ENCODE peak calls at places on chromosome 6, in six cellular contexts. Q is transverse colon, K is HCT116, Y is gastrocnemius medialis, Z is adrenal gland, J is lower leg skin. F is an unnamed sample.

GRCh38 chr6:106858653-106859092 is 115.9 kb downstream of the CD24 start:
- DNase-seq in Q (peak), K (no peak), Y (no peak), Z (no peak), J (no peak), F (no peak)

GRCh38 chr6:144443157-144443556 is 158.0 kb downstream of the UTRN start:
- DNase-seq in Q (no peak), K (no peak), Y (no peak), Z (no peak), J (no peak), F (no peak)

GRCh38 chr6:155201461-155202226 is 62.2 kb upstream of the CLDN20 start:
- DNase-seq in Q (no peak), K (peak), Y (no peak), Z (no peak), J (no peak), F (no peak)

GRCh38 chr6:169905041-169905807 is 153.8 kb downstream of the ERMARD start:
- DNase-seq in Q (no peak), K (no peak), Y (no peak), Z (peak), J (no peak), F (peak)

GRCh38 chr6:127118505-127119360 is at the start of gene RSPO3:
- DNase-seq in Q (peak), K (no peak), Y (peak), Z (no peak), J (peak), F (peak)

GRCh38 chr6:163001341-163001740 is 273.6 kb downstream of the PACRG start:
- DNase-seq in Q (no peak), K (no peak), Y (no peak), Z (no peak), J (no peak), F (no peak)

GRCh38 chr6:136609878-136610706 is 59.9 kb upstream of the MAP7 start:
- DNase-seq in Q (peak), K (peak), Y (peak), Z (peak), J (no peak), F (no peak)

GRCh38 chr6:112203577-112204349 is 50.6 kb downstream of the LAMA4 start:
- DNase-seq in Q (no peak), K (peak), Y (no peak), Z (no peak), J (no peak), F (no peak)

GRCh38 chr6:73873081-73873480 is 177.1 kb downstream of the CD109 start:
- DNase-seq in Q (no peak), K (no peak), Y (no peak), Z (no peak), J (no peak), F (no peak)

GRCh38 chr6:26250806-26251075 is 114.3 kb upstream of the BTN3A2 start:
- DNase-seq in Q (peak), K (no peak), Y (no peak), Z (no peak), J (no peak), F (peak)

GRCh38 chr6:26246553-26246952 is 118.4 kb upstream of the BTN3A2 start:
- DNase-seq in Q (no peak), K (no peak), Y (no peak), Z (no peak), J (no peak), F (no peak)

GRCh38 chr6:26249959-26250805 is 114.8 kb upstream of the BTN3A2 start:
- DNase-seq in Q (peak), K (no peak), Y (peak), Z (peak), J (peak), F (peak)

GRCh38 chr6:26251354-26252081 is 113.5 kb upstream of the BTN3A2 start:
- DNase-seq in Q (peak), K (no peak), Y (no peak), Z (peak), J (peak), F (peak)

DNA sequence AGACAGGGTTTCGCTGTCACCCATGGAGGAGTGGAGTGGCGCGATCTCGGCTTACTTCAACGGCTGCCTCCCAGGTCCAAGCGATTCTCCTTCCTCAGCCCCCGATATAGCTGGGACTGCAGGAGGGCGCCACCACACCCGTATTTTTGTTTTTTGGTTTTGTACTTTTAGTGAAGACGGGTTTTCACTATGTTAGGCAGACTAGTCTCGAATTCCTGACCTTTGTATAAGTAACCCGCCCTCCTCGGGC is 115.4 kb upstream of the BTN3A2 start:
- DNase-seq in Q (no peak), K (no peak), Y (no peak), Z (no peak), J (no peak), F (no peak)
- TF ChIP-seq POLR2A in Q (no peak), K (no peak), Y (no peak), Z (no peak), J (no peak), F (no peak)

DNA sequence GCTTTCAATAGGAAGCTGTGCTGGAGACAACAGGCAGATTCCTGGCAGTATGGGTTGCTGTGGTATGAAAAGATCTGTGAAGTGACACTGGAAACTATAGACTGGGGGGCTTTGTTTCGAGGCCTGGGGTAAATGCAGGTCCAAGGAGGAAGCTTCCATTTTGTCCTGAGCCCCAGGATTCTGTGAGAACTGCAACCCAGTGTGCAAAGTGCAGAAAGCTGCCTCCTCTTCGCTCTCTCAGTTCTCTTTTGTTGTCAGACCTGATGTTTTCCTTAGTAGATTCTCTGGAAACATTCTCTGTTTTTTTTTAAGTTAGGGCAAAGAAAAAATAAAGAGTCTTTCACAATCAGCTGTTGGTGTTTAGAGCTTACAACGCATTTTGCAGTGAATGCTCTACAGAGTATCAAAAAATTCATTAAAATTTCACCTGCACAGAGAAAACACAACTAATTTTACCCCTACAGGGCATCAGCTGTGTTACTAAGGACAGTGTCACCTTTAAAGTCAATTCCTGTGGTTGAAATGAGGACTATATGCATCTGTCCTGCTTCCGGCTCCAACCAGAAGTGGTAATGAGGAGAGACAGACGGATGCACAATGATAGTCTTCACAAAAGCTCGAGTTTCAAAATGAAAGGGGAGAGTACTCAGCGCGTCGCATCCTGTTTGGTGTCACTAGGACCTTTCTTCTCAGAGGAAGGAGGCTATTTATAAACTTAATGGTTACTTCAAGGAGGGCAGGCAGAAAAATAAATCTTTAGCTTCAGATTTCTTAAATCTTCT is 86.7 kb downstream of the LYRM4 start:
- DNase-seq in Q (peak), K (no peak), Y (no peak), Z (no peak), J (no peak), F (no peak)
- TF ChIP-seq POLR2A in Q (no peak), K (no peak), Y (no peak), Z (no peak), J (no peak), F (no peak)

GRCh38 chr6:52576392-52577021 is 353 bp downstream of the TRAM2 start:
- DNase-seq in Q (peak), K (peak), Y (peak), Z (peak), J (peak), F (peak)
- TF ChIP-seq POLR2A in Q (peak), K (no peak), Y (peak), Z (no peak), J (no peak), F (no peak)

DNA sequence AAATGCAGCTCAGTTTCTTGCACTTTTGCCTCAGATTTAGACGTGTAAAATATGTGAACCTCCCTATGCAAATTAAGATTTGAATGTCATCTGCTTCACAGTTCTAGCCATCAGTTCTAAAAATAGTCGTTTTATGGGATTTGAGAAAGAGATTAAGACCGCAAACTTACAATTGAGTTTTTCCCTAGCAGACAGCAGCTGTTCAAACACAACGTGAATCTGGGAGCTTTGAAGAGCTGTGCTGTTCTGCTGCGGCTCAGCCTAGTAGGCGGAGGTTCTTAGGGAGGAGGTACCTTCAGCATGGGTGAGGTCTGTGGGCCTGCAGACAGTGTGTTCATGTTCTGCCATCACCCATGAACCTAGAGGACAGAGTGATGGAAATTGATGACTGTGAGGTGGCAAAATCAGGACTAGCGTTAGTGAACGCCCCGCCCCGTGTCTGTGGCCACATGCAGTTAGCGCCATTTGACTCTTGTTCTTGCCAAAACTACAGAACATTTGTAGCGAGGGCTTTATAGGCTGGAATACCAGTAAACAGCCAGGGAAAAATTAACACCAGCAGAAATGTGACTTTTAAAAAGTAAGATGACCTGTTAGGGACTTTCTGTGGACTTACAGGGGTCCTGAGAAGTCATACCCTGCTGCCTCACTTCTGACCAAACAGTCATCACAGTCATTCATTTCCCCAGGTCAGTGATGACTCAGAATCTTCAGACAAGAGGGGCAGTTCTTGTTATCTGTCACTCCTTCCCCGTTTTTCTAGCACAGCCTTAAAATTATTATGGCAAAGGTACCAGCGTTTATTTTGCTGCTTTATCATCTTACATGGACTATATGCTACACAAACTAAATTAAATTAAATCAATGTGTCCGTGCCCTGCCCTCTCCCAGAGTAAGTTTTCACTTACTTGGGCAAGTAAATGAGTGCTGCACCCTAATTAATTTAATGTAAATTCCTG is 84.3 kb upstream of the TMEM181 start:
- DNase-seq in Q (peak), K (no peak), Y (no peak), Z (no peak), J (no peak), F (peak)
- TF ChIP-seq POLR2A in Q (no peak), K (no peak), Y (no peak), Z (no peak), J (no peak), F (no peak)

GRCh38 chr6:81792826-81793225 is 40.3 kb upstream of the TENT5A start:
- DNase-seq in Q (no peak), K (no peak), Y (no peak), Z (no peak), J (no peak), F (no peak)
- TF ChIP-seq POLR2A in Q (no peak), K (no peak), Y (no peak), Z (no peak), J (no peak), F (no peak)

GRCh38 chr6:82245376-82245775 is 2.2 kb downstream of the IBTK start:
- DNase-seq in Q (no peak), K (no peak), Y (no peak), Z (no peak), J (no peak), F (no peak)

GRCh38 chr6:82246370-82246769 is 1.2 kb downstream of the IBTK start:
- DNase-seq in Q (no peak), K (no peak), Y (no peak), Z (peak), J (no peak), F (no peak)

GRCh38 chr6:82247634-82248232 is at the start of gene IBTK:
- DNase-seq in Q (peak), K (peak), Y (peak), Z (peak), J (peak), F (peak)

GRCh38 chr6:82248233-82248735 is 740 bp upstream of the IBTK start:
- DNase-seq in Q (peak), K (peak), Y (no peak), Z (peak), J (no peak), F (no peak)

GRCh38 chr6:82246802-82247633 is 526 bp downstream of the IBTK start:
- DNase-seq in Q (peak), K (peak), Y (peak), Z (peak), J (peak), F (peak)
- TF ChIP-seq POLR2A in Q (no peak), K (no peak), Y (no peak), Z (no peak), J (no peak), F (no peak)

GRCh38 chr6:103672169-103672568 is 1187.5 kb downstream of the HACE1 start:
- DNase-seq in Q (no peak), K (peak), Y (no peak), Z (no peak), J (no peak), F (no peak)
- TF ChIP-seq POLR2A in Q (no peak), K (no peak), Y (no peak), Z (no peak), J (no peak), F (no peak)